ENCODE peak calls at places on chromosome 19, in ten cellular contexts. C is upper lobe of left lung, G is prostate gland, J is K562, Q is H1, T is transverse colon, O is spleen, N is HCT116, V is SK-N-MC, H is stomach. B is an unnamed sample.

GRCh38 chr19:49567722-49568454 is 12.5 kb downstream of the NOSIP start:
- DNase-seq in C (no peak), G (no peak), J (peak), Q (no peak), T (peak), O (no peak), N (no peak), V (no peak), H (no peak), B (no peak)

GRCh38 chr19:33622505-33622808 is 704 bp downstream of the CHST8 start:
- DNase-seq in C (no peak), G (no peak), J (no peak), Q (no peak), T (no peak), O (no peak), N (no peak), V (no peak), H (no peak), B (no peak)

GRCh38 chr19:39833160-39833463 is 850 bp downstream of the DYRK1B start:
- DNase-seq in C (no peak), G (no peak), J (no peak), Q (no peak), T (no peak), O (no peak), N (no peak), V (no peak), H (no peak), B (no peak)

GRCh38 chr19:39403331-39404312 is 3.0 kb upstream of the ZFP36 start:
- DNase-seq in C (peak), G (peak), J (peak), Q (peak), T (peak), O (peak), N (peak), V (no peak), H (peak), B (peak)

GRCh38 chr19:10238172-10238783 is 7.1 kb upstream of the S1PR2 start:
- DNase-seq in C (peak), G (no peak), J (no peak), Q (no peak), T (peak), O (no peak), N (no peak), V (no peak), H (peak), B (no peak)

GRCh38 chr19:52237771-52238400 is 31.5 kb upstream of the ZNF766 start:
- DNase-seq in C (peak), G (peak), J (peak), Q (peak), T (peak), O (peak), N (peak), V (peak), H (peak), B (no peak)

GRCh38 chr19:31548941-31549340 is 199.7 kb upstream of the TSHZ3 start:
- DNase-seq in C (no peak), G (no peak), J (peak), Q (no peak), T (no peak), O (no peak), N (no peak), V (no peak), H (no peak), B (no peak)

GRCh38 chr19:38635483-38636399 is 11.7 kb upstream of the ACTN4 start:
- DNase-seq in C (no peak), G (no peak), J (no peak), Q (no peak), T (no peak), O (no peak), N (no peak), V (no peak), H (no peak), B (no peak)

GRCh38 chr19:49014123-49014869 is 2.6 kb downstream of the LHB start:
- DNase-seq in C (no peak), G (no peak), J (peak), Q (no peak), T (no peak), O (no peak), N (no peak), V (no peak), H (no peak), B (no peak)

GRCh38 chr19:49339364-49340068 is 4.3 kb downstream of the CD37 start:
- DNase-seq in C (peak), G (peak), J (peak), Q (peak), T (peak), O (peak), N (no peak), V (peak), H (peak), B (peak)

GRCh38 chr19:12711187-12711586 is 12.5 kb downstream of the TNPO2 start:
- DNase-seq in C (no peak), G (no peak), J (no peak), Q (no peak), T (no peak), O (no peak), N (no peak), V (no peak), H (no peak), B (no peak)

GRCh38 chr19:43464089-43464775 is 1.2 kb downstream of the LYPD3 start:
- DNase-seq in C (peak), G (peak), J (peak), Q (peak), T (peak), O (peak), N (no peak), V (no peak), H (peak), B (peak)

GRCh38 chr19:49660338-49660961 is 5.2 kb downstream of the IRF3 start:
- DNase-seq in C (no peak), G (no peak), J (no peak), Q (no peak), T (no peak), O (no peak), N (no peak), V (no peak), H (no peak), B (no peak)

GRCh38 chr19:54525636-54526035 is 23.0 kb downstream of the LAIR2 start:
- DNase-seq in C (no peak), G (no peak), J (no peak), Q (no peak), T (no peak), O (no peak), N (no peak), V (no peak), H (no peak), B (no peak)

GRCh38 chr19:54523403-54523802 is 20.8 kb downstream of the LAIR2 start:
- DNase-seq in C (no peak), G (no peak), J (no peak), Q (no peak), T (no peak), O (no peak), N (no peak), V (no peak), H (no peak), B (no peak)

GRCh38 chr19:54521860-54522513 is 19.4 kb downstream of the LAIR2 start:
- DNase-seq in C (no peak), G (no peak), J (no peak), Q (no peak), T (no peak), O (no peak), N (no peak), V (no peak), H (no peak), B (no peak)

GRCh38 chr19:54530866-54531265 is 28.2 kb downstream of the LAIR2 start:
- DNase-seq in C (no peak), G (no peak), J (no peak), Q (no peak), T (no peak), O (no peak), N (no peak), V (no peak), H (no peak), B (no peak)

DNA sequence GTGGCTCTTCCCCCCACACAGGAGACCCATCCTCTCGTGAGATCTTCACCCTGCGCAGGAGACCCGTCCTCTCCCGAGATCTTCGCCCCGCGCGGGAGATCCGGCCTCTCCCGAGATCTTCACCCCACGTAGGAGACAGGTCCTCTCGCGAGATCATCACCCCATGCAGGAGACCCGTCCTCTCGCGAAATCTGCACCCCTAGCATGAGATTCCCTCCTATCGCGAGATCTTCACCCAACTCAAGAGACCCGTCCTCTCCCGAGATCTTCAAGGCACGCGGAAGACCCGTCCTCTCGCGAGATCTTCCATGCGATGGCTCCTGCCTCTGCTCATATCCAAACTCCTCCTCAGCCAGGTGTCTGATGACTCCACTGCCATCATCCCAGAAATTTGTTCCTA is 24.3 kb downstream of the LAIR2 start:
- DNase-seq in C (no peak), G (no peak), J (peak), Q (no peak), T (no peak), O (no peak), N (no peak), V (no peak), H (no peak), B (no peak)
- TF ChIP-seq POLR2AphosphoS5 in C (no peak), G (no peak), J (no peak), Q (no peak), T (no peak), O (no peak), N (no peak), V (no peak), H (no peak), B (no peak)

DNA sequence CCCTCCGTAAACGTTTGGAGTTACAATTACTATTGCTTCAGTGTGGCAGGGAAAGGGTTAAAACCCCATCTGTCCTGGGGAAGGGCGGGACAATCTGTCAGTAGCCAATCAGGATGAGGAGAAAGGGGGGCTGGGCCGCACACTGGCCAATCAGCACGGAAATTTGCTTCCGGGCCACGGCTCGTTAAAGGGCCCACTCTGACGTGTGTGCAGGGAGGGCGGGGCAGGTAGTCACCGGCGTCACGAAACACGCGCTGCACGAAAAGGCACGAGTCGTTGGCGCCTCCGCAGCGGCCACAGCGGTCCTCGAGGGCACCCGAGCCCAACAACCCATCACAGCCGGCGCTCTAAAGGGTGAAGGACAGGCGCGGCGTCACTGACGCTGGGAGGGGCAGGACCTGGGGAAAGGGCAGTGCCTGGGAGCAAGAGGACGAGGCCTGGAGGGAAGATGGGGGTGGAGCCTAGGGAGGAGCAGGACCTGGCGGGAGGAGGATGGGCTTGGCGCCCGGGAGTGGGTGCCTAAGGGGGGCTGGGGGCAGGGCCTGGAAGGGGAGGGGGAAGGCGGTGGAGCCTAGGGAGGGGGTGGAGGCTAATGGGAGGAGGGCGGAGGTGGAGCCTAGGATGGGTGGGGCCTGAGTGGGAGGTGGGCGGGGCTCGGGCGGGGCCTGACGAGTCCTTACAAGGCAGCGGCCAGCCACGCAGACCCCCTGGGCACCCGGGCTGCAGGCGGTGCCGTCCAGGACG is 4.9 kb downstream of the ADAMTSL5 start:
- DNase-seq in C (peak), G (peak), J (peak), Q (peak), T (peak), O (peak), N (peak), V (peak), H (peak), B (peak)
- H3K27ac ChIP-seq in C (peak), G (peak), J (peak), Q (peak), T (peak), O (peak), N (peak), V (peak), H (peak), B (peak)

DNA sequence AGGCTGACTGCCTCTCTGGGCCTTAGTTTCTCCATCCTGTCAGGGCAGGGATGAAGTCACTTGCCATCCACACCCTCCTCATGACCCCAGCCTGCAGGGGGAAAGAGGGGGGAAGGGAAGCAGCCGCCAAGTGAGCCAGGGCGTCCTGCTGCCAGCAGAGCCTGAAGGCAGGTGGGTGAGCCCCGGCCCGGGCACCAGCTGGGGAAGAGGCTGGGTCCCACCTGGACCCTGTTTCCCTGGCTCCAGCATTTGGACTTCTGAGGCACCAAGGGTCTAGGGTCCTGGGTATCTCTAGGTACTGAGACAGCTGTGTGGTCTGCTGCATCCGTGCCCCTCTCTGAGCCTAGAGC is 855 bp downstream of the ADAMTSL5 start:
- DNase-seq in C (no peak), G (no peak), J (no peak), Q (no peak), T (no peak), O (no peak), N (no peak), V (no peak), H (no peak), B (no peak)
- H3K4me3 ChIP-seq in C (no peak), G (no peak), J (peak), Q (no peak), T (no peak), O (no peak), N (peak), V (no peak), H (no peak), B (no peak)

GRCh38 chr19:41859213-41859617 is 840 bp upstream of the RPS19 start:
- DNase-seq in C (no peak), G (no peak), J (no peak), Q (no peak), T (no peak), O (no peak), N (no peak), V (no peak), H (no peak), B (no peak)
- TF ChIP-seq POLR2AphosphoS5 in C (no peak), G (no peak), J (no peak), Q (no peak), T (no peak), O (no peak), N (peak), V (peak), H (no peak), B (no peak)

GRCh38 chr19:13794388-13794751 is 873 bp upstream of the ZSWIM4 start:
- DNase-seq in C (peak), G (peak), J (no peak), Q (no peak), T (peak), O (peak), N (no peak), V (no peak), H (peak), B (peak)
- H3K27ac ChIP-seq in C (peak), G (peak), J (peak), Q (peak), T (peak), O (peak), N (peak), V (peak), H (peak), B (peak)

GRCh38 chr19:4733755-4734345 is 10.2 kb upstream of the DPP9 start:
- DNase-seq in C (no peak), G (no peak), J (no peak), Q (no peak), T (no peak), O (no peak), N (no peak), V (no peak), H (no peak), B (no peak)

GRCh38 chr19:4730740-4731171 is 7.1 kb upstream of the DPP9 start:
- DNase-seq in C (no peak), G (no peak), J (peak), Q (peak), T (peak), O (no peak), N (peak), V (no peak), H (no peak), B (no peak)

GRCh38 chr19:4737955-4738580 is 14.4 kb upstream of the DPP9 start:
- DNase-seq in C (no peak), G (no peak), J (no peak), Q (no peak), T (no peak), O (no peak), N (no peak), V (no peak), H (no peak), B (no peak)

DNA sequence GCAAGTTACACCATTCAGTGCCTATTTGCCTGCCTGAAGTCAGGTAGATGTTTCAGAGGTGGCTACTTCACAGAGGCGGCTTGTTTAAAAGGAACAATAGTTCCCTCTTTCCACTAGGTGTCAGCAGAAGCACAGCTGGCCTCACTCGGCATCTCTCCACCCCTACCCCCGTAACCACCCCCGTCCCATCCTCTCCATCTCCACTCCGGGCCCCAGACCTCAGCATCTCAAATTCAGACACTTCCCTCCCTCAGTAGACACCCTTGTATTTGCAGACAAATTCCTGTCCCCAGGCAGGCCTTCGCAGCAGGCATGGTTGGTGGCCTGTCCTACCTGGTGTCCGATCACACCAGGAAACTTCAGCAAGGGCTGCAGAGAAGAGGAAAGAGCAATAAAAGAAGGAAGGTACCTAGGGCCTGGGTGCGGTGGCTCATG is 9.1 kb upstream of the DPP9 start:
- DNase-seq in C (no peak), G (peak), J (peak), Q (peak), T (peak), O (no peak), N (peak), V (no peak), H (peak), B (no peak)
- H3K4me3 ChIP-seq in C (no peak), G (no peak), J (no peak), Q (no peak), T (no peak), O (no peak), N (no peak), V (no peak), H (no peak), B (no peak)

GRCh38 chr19:19057317-19057716 is 6.5 kb upstream of the SLC25A42 start:
- DNase-seq in C (no peak), G (no peak), J (no peak), Q (no peak), T (no peak), O (no peak), N (no peak), V (no peak), H (no peak), B (no peak)

GRCh38 chr19:19055701-19056100 is 8.1 kb upstream of the SLC25A42 start:
- DNase-seq in C (no peak), G (no peak), J (no peak), Q (no peak), T (no peak), O (no peak), N (no peak), V (no peak), H (no peak), B (no peak)

GRCh38 chr19:19057720-19058119 is 6.1 kb upstream of the SLC25A42 start:
- DNase-seq in C (no peak), G (no peak), J (no peak), Q (no peak), T (peak), O (no peak), N (no peak), V (no peak), H (no peak), B (no peak)

GRCh38 chr19:19054939-19055440 is 8.8 kb upstream of the SLC25A42 start:
- DNase-seq in C (no peak), G (no peak), J (no peak), Q (no peak), T (no peak), O (no peak), N (no peak), V (no peak), H (no peak), B (no peak)

GRCh38 chr19:19056636-19057275 is 7.0 kb upstream of the SLC25A42 start:
- DNase-seq in C (no peak), G (no peak), J (no peak), Q (no peak), T (no peak), O (no peak), N (no peak), V (no peak), H (no peak), B (no peak)
- TF ChIP-seq POLR2AphosphoS5 in C (no peak), G (no peak), J (no peak), Q (no peak), T (no peak), O (no peak), N (no peak), V (no peak), H (no peak), B (no peak)

DNA sequence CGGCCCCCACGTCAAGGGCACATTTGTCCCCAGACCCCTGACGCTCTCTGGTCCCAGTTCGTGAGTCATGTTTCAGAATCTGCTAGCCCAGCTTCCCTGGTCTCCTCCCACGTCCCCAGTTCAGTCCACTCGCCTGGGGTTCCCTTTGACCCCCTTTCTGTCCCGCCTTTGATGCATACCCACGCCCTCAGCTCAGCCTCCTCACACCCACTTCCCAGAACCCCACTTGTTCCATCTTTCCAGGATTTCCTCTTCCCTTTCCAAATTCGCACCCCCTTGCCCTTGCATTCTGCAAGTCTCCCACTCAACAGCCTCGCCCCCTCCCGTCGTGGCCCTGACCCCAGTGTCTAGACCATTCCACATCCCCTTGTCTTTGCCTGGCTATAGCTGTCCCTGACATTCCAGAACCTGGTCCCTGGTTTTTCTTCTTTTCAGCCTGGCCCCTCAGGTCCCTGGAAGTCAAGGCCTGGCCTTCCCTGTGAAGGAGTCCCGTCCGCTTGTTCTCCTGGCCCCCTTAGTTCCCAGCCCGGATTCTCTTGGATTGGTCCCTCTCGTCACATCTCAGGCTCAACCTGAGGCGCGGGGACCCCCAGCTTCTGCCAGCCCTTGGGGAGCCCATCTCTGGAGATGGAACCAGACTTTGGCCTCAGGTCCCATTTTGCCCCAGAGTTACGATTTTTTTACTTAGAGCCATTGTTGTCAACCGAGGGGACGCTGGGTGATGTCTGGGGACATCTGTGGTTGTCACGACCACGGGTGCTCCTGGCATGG is 1.3 kb downstream of the NCLN start:
- DNase-seq in C (no peak), G (no peak), J (peak), Q (no peak), T (peak), O (no peak), N (no peak), V (no peak), H (no peak), B (no peak)
- H3K27ac ChIP-seq in C (peak), G (no peak), J (peak), Q (no peak), T (peak), O (peak), N (peak), V (no peak), H (peak), B (no peak)

GRCh38 chr19:58406818-58407657 is 1.4 kb upstream of the ZNF584 start:
- DNase-seq in C (no peak), G (no peak), J (peak), Q (no peak), T (no peak), O (no peak), N (no peak), V (no peak), H (no peak), B (no peak)
- H3K4me3 ChIP-seq in C (peak), G (no peak), J (peak), Q (peak), T (peak), O (no peak), N (peak), V (peak), H (peak), B (peak)